ENCODE peak calls at places on chromosomes 1 and 21, in four cellular contexts. R is mesenteric fat pad, N is ascending aorta, W is omental fat pad. X is an unnamed sample.

GRCh38 chr1:235910357-235911299 is 43.9 kb upstream of the LYST start:
- DNase-seq in R (no peak), N (peak; percentile 78), W (no peak), X (peak; percentile 94)

GRCh38 chr1:210627740-210628139 is 299.0 kb downstream of the HHAT start:
- DNase-seq in R (no peak), N (no peak), W (no peak), X (no peak)

GRCh38 chr1:61504840-61505239 is 220.1 kb downstream of the TM2D1 start:
- DNase-seq in R (no peak), N (no peak), W (no peak), X (peak; percentile 28)

GRCh38 chr1:227370463-227371254 is 52.4 kb upstream of the CDC42BPA start:
- DNase-seq in R (no peak), N (no peak), W (no peak), X (peak; percentile 65)

GRCh38 chr1:69138172-69138571 is 429.6 kb upstream of the LRRC7 start:
- DNase-seq in R (no peak), N (no peak), W (no peak), X (no peak)

GRCh38 chr21:39316062-39316461 is 2.6 kb upstream of the BRWD1 start:
- DNase-seq in R (no peak), N (no peak), W (no peak), X (no peak)

GRCh38 chr1:180229483-180230415 is at the start of gene LHX4:
- DNase-seq in R (no peak), N (no peak), W (no peak), X (peak; percentile 37)

GRCh38 chr1:204420039-204421004 is 8.7 kb upstream of the PPP1R15B start:
- DNase-seq in R (no peak), N (peak; percentile 46), W (no peak), X (no peak)

GRCh38 chr1:208242186-208242585 is 2.0 kb downstream of the PLXNA2 start:
- DNase-seq in R (no peak), N (peak; percentile 57), W (no peak), X (no peak)

GRCh38 chr1:154219511-154219910 is 1.2 kb upstream of the UBAP2L start:
- DNase-seq in R (no peak), N (no peak), W (no peak), X (no peak)

X was measured in H4.